ENCODE peak calls at places on chromosomes 13 and 19, in eight cellular contexts. N is mammary epithelial cell, M is esophagus squamous epithelium, Z is adrenal gland, J is heart left ventricle, Y is brain microvascular endothelial cell, S is substantia nigra, V is left ventricle myocardium inferior. P is an unnamed sample.

GRCh38 chr19:17406039-17406886 is 833 bp upstream of the BST2 start:
- DNase-seq in N (peak), M (no peak), Z (no peak), J (no peak), Y (peak), S (no peak), V (no peak), P (peak)

GRCh38 chr13:98581971-98582702 is 5.2 kb upstream of the STK24 start:
- DNase-seq in N (peak), M (no peak), Z (no peak), J (no peak), Y (peak), S (no peak), V (no peak), P (no peak)

GRCh38 chr13:92901739-92902138 is 324.9 kb upstream of the GPC6 start:
- DNase-seq in N (peak), M (no peak), Z (no peak), J (no peak), Y (no peak), S (no peak), V (no peak), P (no peak)

GRCh38 chr19:50890422-50891252 is 17.4 kb downstream of the KLK2 start:
- DNase-seq in N (peak), M (no peak), Z (no peak), J (no peak), Y (peak), S (no peak), V (no peak), P (no peak)

GRCh38 chr13:97254809-97255208 is 32.7 kb downstream of the MBNL2 start:
- DNase-seq in N (peak), M (no peak), Z (no peak), J (no peak), Y (no peak), S (no peak), V (no peak), P (no peak)

GRCh38 chr13:109416001-109416400 is 370.4 kb downstream of the IRS2 start:
- DNase-seq in N (no peak), M (no peak), Z (no peak), J (no peak), Y (no peak), S (no peak), V (no peak), P (no peak)

GRCh38 chr19:45821570-45821969 is 6.5 kb upstream of the RSPH6A start:
- DNase-seq in N (no peak), M (no peak), Z (no peak), J (no peak), Y (no peak), S (no peak), V (no peak), P (no peak)

GRCh38 chr13:110455941-110456340 is 105.6 kb downstream of the RAB20 start:
- DNase-seq in N (peak), M (no peak), Z (peak), J (peak), Y (peak), S (peak), V (peak), P (peak)

GRCh38 chr13:53160211-53160610 is 131.6 kb downstream of the OLFM4 start:
- DNase-seq in N (no peak), M (no peak), Z (no peak), J (no peak), Y (no peak), S (no peak), V (no peak), P (no peak)

GRCh38 chr13:49063526-49063925 is 87.8 kb downstream of the FNDC3A start:
- DNase-seq in N (peak), M (no peak), Z (no peak), J (no peak), Y (no peak), S (no peak), V (no peak), P (no peak)

GRCh38 chr19:32483574-32483973 is 78.0 kb downstream of the DPY19L3 start:
- DNase-seq in N (no peak), M (no peak), Z (no peak), J (no peak), Y (no peak), S (no peak), V (no peak), P (no peak)

GRCh38 chr19:52541608-52542007 is 14.1 kb downstream of the ZNF808 start:
- DNase-seq in N (no peak), M (no peak), Z (no peak), J (no peak), Y (no peak), S (no peak), V (no peak), P (no peak)

GRCh38 chr13:45300190-45300985 is 40.6 kb downstream of the TPT1 start:
- DNase-seq in N (no peak), M (no peak), Z (no peak), J (no peak), Y (no peak), S (no peak), V (no peak), P (no peak)

GRCh38 chr13:99432637-99433542 is 68.4 kb upstream of the TM9SF2 start:
- DNase-seq in N (peak), M (peak), Z (peak), J (peak), Y (peak), S (no peak), V (peak), P (peak)

GRCh38 chr19:47899335-47899734 is 13.2 kb upstream of the SULT2A1 start:
- DNase-seq in N (no peak), M (no peak), Z (peak), J (no peak), Y (no peak), S (no peak), V (no peak), P (no peak)

GRCh38 chr19:54481326-54481930 is 8.3 kb upstream of the CDC42EP5 start:
- DNase-seq in N (peak), M (no peak), Z (no peak), J (no peak), Y (no peak), S (peak), V (no peak), P (no peak)

GRCh38 chr19:21586341-21587116 is 81.1 kb downstream of the ZNF429 start:
- DNase-seq in N (no peak), M (no peak), Z (no peak), J (no peak), Y (no peak), S (peak), V (peak), P (peak)

GRCh38 chr19:30023330-30023729 is 81.3 kb downstream of the URI1 start:
- DNase-seq in N (no peak), M (no peak), Z (no peak), J (no peak), Y (no peak), S (no peak), V (no peak), P (no peak)

GRCh38 chr19:33399745-33400681 is 26.5 kb downstream of the CEBPG start:
- DNase-seq in N (no peak), M (no peak), Z (no peak), J (no peak), Y (no peak), S (no peak), V (no peak), P (peak)

GRCh38 chr19:41734156-41734555 is 21.2 kb upstream of the CEACAM6 start:
- DNase-seq in N (no peak), M (no peak), Z (no peak), J (no peak), Y (no peak), S (no peak), V (no peak), P (no peak)
- H3K27ac ChIP-seq in N (no peak), M (peak), Z (no peak), J (no peak), Y (no peak), S (no peak), V (no peak), P (peak)

GRCh38 chr19:58304748-58305064 is 471 bp upstream of the ERVK3-1 start:
- DNase-seq in N (no peak), M (no peak), Z (no peak), J (no peak), Y (no peak), S (no peak), V (no peak), P (no peak)

GRCh38 chr19:58307736-58308135 is 2.6 kb downstream of the ERVK3-1 start:
- DNase-seq in N (no peak), M (no peak), Z (no peak), J (no peak), Y (no peak), S (no peak), V (no peak), P (no peak)

GRCh38 chr19:58305932-58306323 is 751 bp downstream of the ERVK3-1 start:
- DNase-seq in N (peak), M (no peak), Z (no peak), J (no peak), Y (no peak), S (no peak), V (no peak), P (peak)

GRCh38 chr19:58305065-58305931 is at the start of gene ERVK3-1:
- DNase-seq in N (peak), M (peak), Z (peak), J (peak), Y (peak), S (peak), V (peak), P (peak)

DNA sequence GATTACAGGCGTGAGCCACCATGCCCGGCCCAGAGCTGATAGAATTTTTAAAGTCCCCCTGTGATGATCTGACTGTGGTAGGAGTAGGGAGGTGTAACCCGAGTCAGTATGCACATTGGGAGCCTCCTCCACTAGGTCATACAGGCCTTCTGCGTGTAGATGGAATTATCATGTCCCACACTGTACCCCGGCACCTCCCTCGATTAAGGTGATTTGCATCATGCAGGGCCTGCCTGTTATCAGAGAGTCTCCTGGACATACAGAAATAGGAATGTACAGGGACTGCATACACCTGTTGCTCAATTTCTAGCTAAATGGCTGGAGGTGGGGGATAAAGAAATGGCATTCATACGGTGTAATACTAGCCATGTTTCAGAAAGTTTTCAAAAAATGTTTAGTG is 922 bp upstream of the ERVK3-1 start:
- DNase-seq in N (no peak), M (no peak), Z (no peak), J (no peak), Y (no peak), S (no peak), V (no peak), P (no peak)
- H3K27ac ChIP-seq in N (no peak), M (no peak), Z (no peak), J (peak), Y (no peak), S (no peak), V (peak), P (peak)

DNA sequence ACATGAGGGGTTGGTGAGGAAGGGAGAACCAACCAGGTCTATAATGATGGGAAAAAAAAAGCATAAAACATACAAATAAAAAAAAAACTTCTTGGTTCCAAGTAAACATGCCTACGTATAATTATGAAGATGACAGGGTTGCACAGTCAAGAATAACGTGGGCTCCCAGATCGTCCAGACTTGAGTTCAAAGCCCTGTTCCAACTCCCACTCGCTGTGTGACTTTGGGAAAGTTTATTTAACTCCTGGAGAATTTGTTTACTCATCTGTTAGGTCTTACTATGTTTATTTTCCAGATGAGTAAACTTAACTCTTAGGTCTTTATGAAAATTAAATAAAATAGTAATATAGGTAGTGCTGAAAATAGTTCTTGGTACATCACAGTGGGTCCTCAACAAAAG is 13.8 kb downstream of the STARD13 start:
- DNase-seq in N (no peak), M (no peak), Z (no peak), J (no peak), Y (no peak), S (no peak), V (no peak), P (no peak)
- H3K27ac ChIP-seq in N (no peak), M (peak), Z (peak), J (peak), Y (no peak), S (peak), V (peak), P (peak)

DNA sequence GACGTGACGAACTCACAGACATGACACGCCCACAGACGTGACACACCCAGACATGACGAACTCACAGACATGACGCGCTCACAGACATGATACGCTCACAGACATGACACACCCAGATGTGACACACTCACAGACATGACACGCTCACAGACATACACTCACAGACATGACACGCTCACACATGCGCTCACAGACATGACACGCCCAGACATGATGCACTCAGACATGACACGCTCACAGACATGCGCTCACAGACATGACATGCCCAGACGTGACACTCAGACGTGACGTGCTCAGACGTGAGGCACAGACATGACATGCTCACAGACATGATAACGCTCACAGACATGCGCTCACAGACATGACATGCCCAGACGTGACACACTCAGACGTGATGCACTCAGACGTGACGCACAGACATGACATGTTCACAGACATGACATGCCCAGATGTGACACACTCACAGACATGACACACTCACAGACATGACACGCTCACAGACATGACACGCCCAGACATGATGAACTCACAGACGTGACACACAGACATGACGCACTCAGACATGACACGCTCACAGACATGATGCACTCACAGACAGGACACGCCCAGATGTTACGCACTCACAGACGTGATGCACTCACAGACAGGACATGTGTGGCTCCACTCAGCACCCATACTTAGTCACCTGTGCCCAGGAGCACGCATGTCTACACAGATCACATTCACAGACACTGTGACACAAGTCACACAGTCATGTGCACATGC is 8.1 kb downstream of the ERFL start:
- DNase-seq in N (no peak), M (no peak), Z (no peak), J (no peak), Y (no peak), S (no peak), V (no peak), P (no peak)
- H3K27ac ChIP-seq in N (no peak), M (no peak), Z (no peak), J (no peak), Y (no peak), S (no peak), V (no peak), P (no peak)

GRCh38 chr13:106522898-106523525 is 12.4 kb downstream of the EFNB2 start:
- DNase-seq in N (peak), M (no peak), Z (no peak), J (no peak), Y (peak), S (no peak), V (no peak), P (peak)
- H3K27ac ChIP-seq in N (no peak), M (peak), Z (no peak), J (peak), Y (no peak), S (no peak), V (peak), P (peak)

GRCh38 chr13:77891486-77891885 is 27.1 kb downstream of the EDNRB start:
- DNase-seq in N (no peak), M (no peak), Z (no peak), J (no peak), Y (no peak), S (no peak), V (no peak), P (no peak)

GRCh38 chr13:77892491-77892890 is 26.1 kb downstream of the EDNRB start:
- DNase-seq in N (no peak), M (no peak), Z (no peak), J (no peak), Y (no peak), S (no peak), V (no peak), P (no peak)

GRCh38 chr13:77894743-77895142 is 23.9 kb downstream of the EDNRB start:
- DNase-seq in N (no peak), M (no peak), Z (no peak), J (peak), Y (no peak), S (no peak), V (no peak), P (no peak)

GRCh38 chr13:77891041-77891440 is 27.6 kb downstream of the EDNRB start:
- DNase-seq in N (no peak), M (no peak), Z (no peak), J (no peak), Y (no peak), S (no peak), V (no peak), P (no peak)

GRCh38 chr13:77893066-77893465 is 25.6 kb downstream of the EDNRB start:
- DNase-seq in N (no peak), M (no peak), Z (no peak), J (no peak), Y (no peak), S (no peak), V (no peak), P (no peak)
- H3K27ac ChIP-seq in N (no peak), M (no peak), Z (no peak), J (no peak), Y (no peak), S (no peak), V (no peak), P (no peak)

DNA sequence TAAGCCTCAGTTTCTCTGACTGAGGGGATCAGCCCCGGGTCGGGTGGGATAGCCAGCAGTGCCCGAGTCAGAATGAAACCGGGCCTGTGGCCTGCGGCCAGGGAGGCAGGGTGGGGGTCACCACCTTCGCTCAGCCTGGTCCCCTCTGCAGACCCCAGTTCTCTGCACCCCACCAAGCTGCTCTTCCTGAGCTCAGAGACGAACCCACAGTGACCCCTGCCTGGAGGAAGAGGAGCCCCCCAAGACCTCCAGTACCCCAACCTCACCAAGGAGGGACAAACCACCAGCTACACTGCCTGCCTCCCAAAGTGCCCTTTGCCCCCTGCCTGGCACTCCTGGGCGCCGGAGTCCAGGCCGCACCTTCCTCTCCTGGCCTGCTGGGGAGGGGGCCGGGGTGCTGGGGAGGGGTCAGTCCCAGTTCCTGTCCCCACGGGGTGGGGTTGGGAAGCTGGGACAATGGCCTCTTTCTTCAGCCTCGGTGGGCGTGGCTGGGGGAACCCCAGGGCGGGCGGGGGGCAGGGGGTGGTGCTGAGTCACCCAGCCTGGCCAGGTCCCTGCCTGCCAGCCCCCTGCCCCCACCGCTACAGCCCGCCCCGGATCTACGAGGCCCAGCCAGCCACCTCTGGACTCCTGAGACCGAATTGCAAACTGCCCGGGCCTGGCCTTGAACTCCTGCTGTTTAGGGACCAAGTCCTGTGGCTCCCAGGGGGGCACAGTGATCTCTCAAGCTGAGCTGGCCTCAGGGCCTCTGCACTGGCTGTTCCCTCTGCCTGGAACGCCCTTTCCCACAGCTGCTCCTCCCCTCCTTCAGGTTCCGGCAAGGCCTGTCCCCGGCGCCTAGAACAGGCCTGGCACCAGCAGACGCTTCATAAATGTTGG is 14.3 kb downstream of the ZBTB7A start:
- DNase-seq in N (peak), M (no peak), Z (peak), J (peak), Y (no peak), S (peak), V (no peak), P (peak)
- H3K27ac ChIP-seq in N (peak), M (peak), Z (peak), J (peak), Y (peak), S (peak), V (peak), P (peak)

GRCh38 chr19:4633140-4633967 is 6.0 kb upstream of the TNFAIP8L1 start:
- DNase-seq in N (peak), M (no peak), Z (peak), J (peak), Y (peak), S (peak), V (peak), P (peak)
- H3K27ac ChIP-seq in N (no peak), M (no peak), Z (no peak), J (no peak), Y (peak), S (no peak), V (peak), P (no peak)